ENCODE peak calls at places on chromosomes 12 and 14, in eight cellular contexts. W is GM23248, I is choroid plexus epithelial cell, D is A549, L is neural progenitor cell, H is pancreas, P is foreskin melanocyte, E is kidney tubule cell. R is an unnamed sample.

GRCh38 chr14:82003418-82003817 is 469.8 kb upstream of the SEL1L start:
- DNase-seq in I (no peak), E (no peak), D (no peak), P (no peak), H (no peak), L (no peak), W (no peak), R (no peak)

GRCh38 chr12:57549909-57550627 is at the start of gene KIF5A:
- DNase-seq in W (peak), P (peak), I (no peak), D (peak), H (no peak), E (no peak), L (peak), R (no peak)

GRCh38 chr12:120282229-120282628 is 9.5 kb downstream of the RNU4-2 start:
- DNase-seq in W (no peak), E (no peak), L (no peak), D (no peak), P (no peak), H (no peak), I (no peak), R (no peak)

GRCh38 chr12:46401703-46402102 is 29.1 kb upstream of the SLC38A2 start:
- DNase-seq in I (peak), L (no peak), E (no peak), W (peak), H (no peak), P (no peak), D (no peak), R (peak)

GRCh38 chr14:68549057-68549421 is 243.8 kb downstream of the ZFP36L1 start:
- DNase-seq in I (peak), H (no peak), E (peak), D (peak), L (no peak), W (peak), P (no peak), R (peak)

GRCh38 chr12:29054790-29055663 is 94.1 kb upstream of the FAR2 start:
- DNase-seq in P (no peak), I (peak), H (no peak), D (no peak), L (no peak), E (no peak), W (no peak), R (no peak)

GRCh38 chr12:83261998-83262397 is 575.3 kb downstream of the TMTC2 start:
- DNase-seq in W (no peak), D (no peak), P (no peak), I (no peak), E (no peak), H (no peak), L (no peak), R (no peak)

GRCh38 chr12:93139028-93139665 is 210.1 kb upstream of the EEA1 start:
- DNase-seq in L (no peak), E (peak), D (no peak), H (no peak), P (no peak), W (no peak), I (no peak), R (no peak)

GRCh38 chr12:5872745-5873144 is 72.3 kb downstream of the ANO2 start:
- DNase-seq in L (peak), I (peak), H (no peak), P (no peak), D (peak), W (peak), E (peak), R (no peak)

GRCh38 chr14:93090826-93091583 is 24.7 kb downstream of the ITPK1 start:
- DNase-seq in I (no peak), L (no peak), W (peak), H (no peak), D (no peak), P (peak), E (no peak), R (peak)

GRCh38 chr12:8692573-8692972 is 5.2 kb upstream of the RIMKLB start:
- DNase-seq in W (no peak), P (no peak), L (peak), E (peak), D (no peak), I (peak), H (no peak), R (peak)

GRCh38 chr12:50620050-50620974 is 115.5 kb downstream of the DIP2B start:
- DNase-seq in W (peak), E (peak), L (peak), H (no peak), I (peak), D (no peak), P (no peak), R (peak)

GRCh38 chr14:61911534-61911933 is 149.3 kb downstream of the SNAPC1 start:
- DNase-seq in L (no peak), H (no peak), P (no peak), D (no peak), I (no peak), E (no peak), W (no peak), R (no peak)

GRCh38 chr12:114684098-114684869 is at the start of gene TBX3:
- DNase-seq in E (peak), P (peak), W (peak), H (peak), D (peak), I (peak), L (peak), R (peak)

GRCh38 chr12:67562513-67563287 is 85.8 kb upstream of the DYRK2 start:
- DNase-seq in W (peak), E (no peak), L (no peak), I (peak), D (no peak), P (no peak), H (peak), R (peak)

GRCh38 chr14:104420990-104421389 is 158.6 kb upstream of the C14orf180 start:
- DNase-seq in P (no peak), E (no peak), L (no peak), H (no peak), I (no peak), W (no peak), D (no peak), R (no peak)

GRCh38 chr12:67068773-67069450 is 200.2 kb upstream of the CAND1 start:
- DNase-seq in H (peak), D (peak), E (peak), P (no peak), W (peak), I (peak), L (peak), R (peak)